ENCODE peak calls at places on chromosomes 11 and 22, in five cellular contexts. V is aorta, M is posterior cingulate gyrus, X is Peyer's patch, R is ureter. A is an unnamed sample.

GRCh38 chr22:26684173-26684572 is 26.8 kb downstream of the MIAT start:
- DNase-seq in V (no peak), M (no peak), X (no peak), R (no peak), A (no peak)

GRCh38 chr11:73274722-73275380 is 2.7 kb downstream of the P2RY6 start:
- DNase-seq in V (peak; percentile 67), M (no peak), X (no peak), R (no peak), A (peak; percentile 41)

GRCh38 chr11:129281471-129282268 is 89.5 kb upstream of the ARHGAP32 start:
- DNase-seq in V (no peak), M (no peak), X (no peak), R (no peak), A (no peak)

GRCh38 chr22:24506802-24507438 is 11.8 kb downstream of the UPB1 start:
- DNase-seq in V (no peak), M (no peak), X (no peak), R (no peak), A (no peak)

GRCh38 chr11:129865701-129866100 is 29.7 kb downstream of the NFRKB start:
- DNase-seq in V (no peak), M (no peak), X (no peak), R (no peak), A (no peak)

GRCh38 chr11:121881806-121882205 is 234.2 kb downstream of the BLID start:
- DNase-seq in V (no peak), M (no peak), X (no peak), R (no peak), A (no peak)

GRCh38 chr11:13289081-13289480 is 11.5 kb downstream of the BMAL1 start:
- DNase-seq in V (no peak), M (no peak), X (no peak), R (no peak), A (no peak)

GRCh38 chr22:37760152-37760551 is 47.6 kb upstream of the GCAT start:
- DNase-seq in V (no peak), M (no peak), X (no peak), R (no peak), A (no peak)

GRCh38 chr11:63814383-63814736 is 1.1 kb downstream of the SPINDOC start:
- DNase-seq in V (no peak), M (no peak), X (no peak), R (no peak), A (no peak)

GRCh38 chr22:19965771-19966709 is 24.4 kb upstream of the TXNRD2 start:
- DNase-seq in V (no peak), M (peak; percentile 58), X (no peak), R (no peak), A (no peak)

GRCh38 chr11:68872216-68873003 is 30.7 kb upstream of the CPT1A start:
- DNase-seq in V (no peak), M (no peak), X (no peak), R (no peak), A (no peak)

GRCh38 chr22:38758276-38758945 is 2.6 kb upstream of the SUN2 start:
- DNase-seq in V (no peak), M (no peak), X (peak; percentile 61), R (no peak), A (no peak)

GRCh38 chr11:8239536-8240228 is 24.0 kb downstream of the LMO1 start:
- DNase-seq in V (no peak), M (no peak), X (no peak), R (no peak), A (no peak)

GRCh38 chr11:72743321-72744221 is 8.6 kb downstream of the ARAP1 start:
- DNase-seq in V (no peak), M (no peak), X (peak; percentile 80), R (no peak), A (no peak)

GRCh38 chr11:84594602-84595001 is 1032.5 kb downstream of the DLG2 start:
- DNase-seq in V (no peak), M (no peak), X (no peak), R (no peak), A (no peak)

GRCh38 chr11:18064450-18065048 is 18.5 kb upstream of the TPH1 start:
- DNase-seq in V (no peak), M (no peak), X (no peak), R (no peak), A (no peak)

GRCh38 chr22:41770715-41771452 is 29.6 kb upstream of the CCDC134 start:
- DNase-seq in V (no peak), M (no peak), X (no peak), R (no peak), A (no peak)

GRCh38 chr11:34433899-34434298 is 4.8 kb upstream of the CAT start:
- DNase-seq in V (no peak), M (no peak), X (no peak), R (no peak), A (no peak)

GRCh38 chr11:11620251-11620965 is 1.4 kb downstream of the GALNT18 start:
- DNase-seq in V (peak; percentile 87), M (peak; percentile 34), X (no peak), R (peak; percentile 62), A (peak; percentile 69)

GRCh38 chr11:30360741-30361140 is 37.8 kb downstream of the ARL14EP start:
- DNase-seq in V (no peak), M (no peak), X (no peak), R (no peak), A (no peak)

GRCh38 chr22:46551321-46551720 is 13.9 kb upstream of the CELSR1 start:
- DNase-seq in V (peak; percentile 37), M (no peak), X (no peak), R (no peak), A (peak; percentile 28)

GRCh38 chr11:10858505-10859360 is 880 bp upstream of the ZBED5 start:
- DNase-seq in V (peak; percentile 91), M (peak; percentile 79), X (peak; percentile 55), R (no peak), A (peak; percentile 69)

GRCh38 chr11:126421243-126421642 is 65.8 kb downstream of the ST3GAL4 start:
- DNase-seq in V (no peak), M (no peak), X (no peak), R (no peak), A (no peak)

GRCh38 chr11:77884829-77885190 is 63.9 kb downstream of the AAMDC start:
- DNase-seq in V (no peak), M (no peak), X (no peak), R (no peak), A (no peak)

GRCh38 chr22:50157976-50158375 is 12.6 kb upstream of the PANX2 start:
- DNase-seq in V (peak; percentile 51), M (no peak), X (no peak), R (peak; percentile 85), A (peak; percentile 73)

GRCh38 chr22:29030618-29031235 is 30.9 kb downstream of the C22orf31 start:
- DNase-seq in V (peak; percentile 87), M (no peak), X (no peak), R (peak; percentile 79), A (no peak)

GRCh38 chr11:30758012-30758411 is 171.9 kb upstream of the MPPED2 start:
- DNase-seq in V (no peak), M (no peak), X (no peak), R (no peak), A (no peak)

GRCh38 chr11:92046103-92046502 is 178.5 kb upstream of the FAT3 start:
- DNase-seq in V (no peak), M (no peak), X (no peak), R (no peak), A (no peak)

GRCh38 chr22:20867179-20868099 is 8.6 kb downstream of the SNAP29 start:
- DNase-seq in V (peak; percentile 38), M (no peak), X (no peak), R (no peak), A (no peak)

GRCh38 chr11:112255075-112255739 is 5.5 kb downstream of the PLET1 start:
- DNase-seq in V (no peak), M (no peak), X (no peak), R (no peak), A (no peak)

GRCh38 chr22:23697031-23697970 is 6.5 kb downstream of the RGL4 start:
- DNase-seq in V (peak; percentile 52), M (no peak), X (no peak), R (no peak), A (no peak)

GRCh38 chr11:37390566-37390965 is 792.5 kb upstream of the RAG2 start:
- DNase-seq in V (no peak), M (no peak), X (no peak), R (no peak), A (no peak)

A was measured in RWPE2.